ENCODE peak calls at places on chromosome 1, in ten cellular contexts. Z, K, I, T, C, M, S, J, G and P are unnamed samples.

GRCh38 chr1:3668585-3669300 is 16.4 kb downstream of the TP73 start:
- DNase-seq in J (peak), T (peak), S (peak), G (no peak), I (no peak), K (peak), C (peak), Z (no peak), M (peak), P (no peak)

GRCh38 chr1:38297852-38298251 is 251.3 kb upstream of the POU3F1 start:
- DNase-seq in Z (no peak), S (no peak), I (peak), K (no peak), T (no peak), J (no peak), G (no peak), C (no peak), M (no peak), P (no peak)

GRCh38 chr1:42210421-42211133 is 46.0 kb upstream of the GUCA2A start:
- DNase-seq in M (no peak), J (no peak), I (peak), Z (no peak), K (no peak), S (no peak), G (no peak), T (no peak), C (no peak), P (no peak)

GRCh38 chr1:224696891-224697765 is 81.0 kb downstream of the CNIH3 start:
- DNase-seq in T (no peak), J (no peak), Z (peak), C (no peak), K (no peak), I (peak), G (peak), M (no peak), S (no peak), P (no peak)

GRCh38 chr1:37094302-37094701 is 60.0 kb upstream of the GRIK3 start:
- DNase-seq in C (no peak), G (no peak), I (no peak), Z (no peak), K (no peak), J (no peak), S (no peak), M (no peak), T (no peak), P (no peak)

GRCh38 chr1:185292237-185292636 is 24.8 kb downstream of the IVNS1ABP start:
- DNase-seq in G (no peak), K (no peak), T (no peak), C (no peak), J (no peak), Z (no peak), S (no peak), I (no peak), M (no peak), P (no peak)

GRCh38 chr1:201226859-201227488 is 36.4 kb downstream of the IGFN1 start:
- DNase-seq in K (peak), C (no peak), M (no peak), G (no peak), I (no peak), S (no peak), Z (no peak), J (no peak), T (no peak), P (peak)

GRCh38 chr1:19468397-19468956 is 16.9 kb downstream of the CAPZB start:
- DNase-seq in K (no peak), I (no peak), T (peak), Z (no peak), J (no peak), C (no peak), G (peak), M (no peak), S (no peak), P (no peak)

GRCh38 chr1:24308365-24309015 is 10.7 kb upstream of the GRHL3 start:
- DNase-seq in J (no peak), I (no peak), M (no peak), Z (no peak), T (peak), S (no peak), K (peak), G (no peak), C (no peak), P (no peak)

GRCh38 chr1:94832446-94832845 is 12.3 kb downstream of the SLC44A3 start:
- DNase-seq in G (no peak), T (no peak), I (no peak), S (no peak), C (no peak), J (no peak), Z (no peak), K (no peak), M (no peak), P (no peak)

GRCh38 chr1:85189120-85189519 is 11.7 kb downstream of the SYDE2 start:
- DNase-seq in K (no peak), Z (no peak), T (no peak), S (no peak), G (no peak), I (no peak), J (no peak), C (no peak), M (no peak), P (no peak)

GRCh38 chr1:26530898-26531598 is 1.5 kb downstream of the RPS6KA1 start:
- DNase-seq in Z (no peak), S (peak), I (peak), T (peak), M (peak), J (no peak), C (no peak), G (peak), K (peak), P (no peak)

GRCh38 chr1:234926574-234927311 is 201.9 kb downstream of the TOMM20 start:
- DNase-seq in G (no peak), K (peak), I (no peak), J (no peak), C (no peak), T (no peak), S (no peak), M (no peak), Z (no peak), P (peak)

GRCh38 chr1:200062143-200062542 is 34.6 kb downstream of the NR5A2 start:
- DNase-seq in C (no peak), S (no peak), T (no peak), I (no peak), J (no peak), M (no peak), K (no peak), G (no peak), Z (no peak), P (no peak)

GRCh38 chr1:49765034-49765433 is 258.7 kb downstream of the AGBL4 start:
- DNase-seq in T (no peak), I (no peak), C (no peak), M (no peak), Z (no peak), K (no peak), J (no peak), G (no peak), S (no peak), P (no peak)

GRCh38 chr1:116521186-116521585 is 49.6 kb downstream of the CD58 start:
- DNase-seq in J (no peak), K (no peak), C (no peak), G (no peak), M (no peak), S (no peak), Z (peak), I (peak), T (no peak), P (no peak)

GRCh38 chr1:43766086-43766784 is 58.9 kb downstream of the ST3GAL3 start:
- DNase-seq in T (no peak), S (peak), J (no peak), C (no peak), M (peak), K (peak), I (peak), Z (no peak), G (peak), P (no peak)

GRCh38 chr1:106571109-106571508 is 485.4 kb upstream of the PRMT6 start:
- DNase-seq in J (no peak), G (no peak), S (no peak), Z (no peak), K (no peak), C (no peak), M (no peak), I (peak), T (no peak), P (no peak)

GRCh38 chr1:110035236-110035752 is 870 bp downstream of the STRIP1 start:
- DNase-seq in C (no peak), K (no peak), S (no peak), Z (peak), T (no peak), G (no peak), J (no peak), M (no peak), I (peak), P (no peak)

GRCh38 chr1:4018721-4019521 is 118.8 kb upstream of the C1orf174 start:
- DNase-seq in J (no peak), K (no peak), I (no peak), S (no peak), C (no peak), G (no peak), M (peak), T (no peak), Z (no peak), P (peak)

GRCh38 chr1:8394456-8395321 is 76.8 kb downstream of the SLC45A1 start:
- DNase-seq in J (no peak), M (no peak), Z (peak), I (peak), K (no peak), T (no peak), S (no peak), C (no peak), G (peak), P (no peak)

GRCh38 chr1:8392522-8392921 is 74.6 kb downstream of the SLC45A1 start:
- DNase-seq in I (no peak), C (no peak), S (no peak), J (no peak), T (no peak), M (no peak), G (no peak), Z (no peak), K (no peak), P (no peak)

GRCh38 chr1:8389962-8390535 is 72.1 kb downstream of the SLC45A1 start:
- DNase-seq in K (no peak), J (no peak), M (no peak), C (no peak), I (no peak), Z (no peak), T (no peak), S (no peak), G (no peak), P (no peak)

GRCh38 chr1:8388732-8389562 is 71.0 kb downstream of the SLC45A1 start:
- DNase-seq in S (no peak), C (no peak), T (no peak), M (no peak), G (no peak), J (no peak), Z (no peak), I (no peak), K (no peak), P (no peak)

GRCh38 chr1:8390707-8391106 is 72.8 kb downstream of the SLC45A1 start:
- DNase-seq in S (no peak), Z (no peak), M (no peak), K (no peak), T (no peak), I (no peak), J (no peak), C (no peak), G (no peak), P (no peak)
- H3K27ac ChIP-seq in S (peak), Z (no peak), M (no peak), K (no peak), T (no peak), I (no peak), J (no peak), C (no peak), G (no peak), P (no peak)

GRCh38 chr1:86965012-86965826 is 50.8 kb downstream of the HS2ST1 start:
- DNase-seq in G (peak), K (no peak), Z (peak), J (no peak), T (peak), I (peak), S (no peak), C (no peak), M (no peak), P (no peak)
- TF ChIP-seq CTCF in G (peak), K (peak), Z (peak), J (peak), T (peak), I (peak), S (peak), C (no peak), M (peak), P (no peak)

GRCh38 chr1:96487404-96487803 is 234.2 kb upstream of the PTBP2 start:
- DNase-seq in C (no peak), Z (no peak), S (no peak), G (peak), T (no peak), M (peak), K (no peak), I (peak), J (no peak), P (no peak)

GRCh38 chr1:96487961-96488360 is 233.6 kb upstream of the PTBP2 start:
- DNase-seq in J (peak), G (no peak), K (no peak), Z (no peak), I (no peak), T (no peak), C (peak), M (peak), S (no peak), P (no peak)

GRCh38 chr1:96478228-96478627 is 243.4 kb upstream of the PTBP2 start:
- DNase-seq in T (no peak), I (no peak), K (no peak), G (no peak), J (no peak), C (no peak), Z (no peak), M (no peak), S (no peak), P (no peak)

GRCh38 chr1:96481410-96481809 is 240.2 kb upstream of the PTBP2 start:
- DNase-seq in J (no peak), G (no peak), M (no peak), S (no peak), I (no peak), T (no peak), K (no peak), C (no peak), Z (no peak), P (no peak)

GRCh38 chr1:96482615-96483014 is 239.0 kb upstream of the PTBP2 start:
- DNase-seq in C (no peak), T (no peak), K (no peak), Z (no peak), S (no peak), J (no peak), M (no peak), G (no peak), I (no peak), P (no peak)
- H3K27ac ChIP-seq in C (peak), T (no peak), K (no peak), Z (no peak), S (no peak), J (no peak), M (no peak), G (no peak), I (no peak), P (no peak)

DNA sequence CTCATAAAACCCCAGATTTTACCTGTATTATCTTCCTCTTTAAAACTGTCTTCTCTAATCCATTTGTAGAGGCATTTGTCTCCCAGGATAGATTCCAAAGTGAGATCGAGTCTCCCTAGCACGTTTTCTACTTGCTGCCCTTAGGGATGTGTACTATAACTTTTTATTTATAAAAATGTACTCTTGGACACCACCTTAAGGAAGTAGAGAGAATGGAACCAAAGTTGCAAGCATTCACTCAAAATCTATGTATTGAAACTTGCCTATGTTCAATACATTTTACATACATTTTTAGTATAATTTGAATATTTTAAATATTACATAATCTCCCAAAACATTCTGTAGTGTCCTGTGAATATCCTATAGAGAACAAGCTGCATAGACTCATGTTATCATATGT is 842 bp upstream of the SPRR2A start:
- DNase-seq in S (no peak), I (no peak), M (no peak), G (no peak), Z (no peak), J (no peak), C (no peak), K (no peak), T (peak), P (no peak)
- TF ChIP-seq CTCF in S (no peak), I (no peak), M (no peak), G (no peak), Z (no peak), J (no peak), C (no peak), K (no peak), T (peak), P (no peak)